ENCODE peak calls at places on chromosomes 12 and 14, in seven cellular contexts. One of them, this sample, is unnamed.

GRCh38 chr12:131353376-131353775 is 357.5 kb upstream of the SFSWAP start:
- DNase-seq in IMR-90: no peak
- DNase-seq in glutamatergic neuron: no peak
- DNase-seq in ovary: no peak
- DNase-seq in Calu3: no peak
- DNase-seq in sigmoid colon: no peak
- DNase-seq in astrocyte of the spinal cord: no peak
- DNase-seq in this sample: no peak

GRCh38 chr14:67641902-67642749 is 22.4 kb downstream of the ARG2 start:
- DNase-seq in IMR-90: no peak
- DNase-seq in glutamatergic neuron: no peak
- DNase-seq in ovary: no peak
- DNase-seq in Calu3: no peak
- DNase-seq in sigmoid colon: no peak
- DNase-seq in astrocyte of the spinal cord: no peak
- DNase-seq in this sample: no peak

GRCh38 chr14:92464156-92464555 is 49.4 kb upstream of the RIN3 start:
- DNase-seq in IMR-90: no peak
- DNase-seq in glutamatergic neuron: no peak
- DNase-seq in ovary: no peak
- DNase-seq in Calu3: no peak
- DNase-seq in sigmoid colon: peak; percentile 15
- DNase-seq in astrocyte of the spinal cord: no peak
- DNase-seq in this sample: no peak

GRCh38 chr12:50751921-50752721 is 11.8 kb upstream of the ATF1 start:
- DNase-seq in IMR-90: peak; percentile 69
- DNase-seq in glutamatergic neuron: no peak
- DNase-seq in ovary: no peak
- DNase-seq in Calu3: no peak
- DNase-seq in sigmoid colon: no peak
- DNase-seq in astrocyte of the spinal cord: peak; percentile 16
- DNase-seq in this sample: no peak

GRCh38 chr12:70221626-70222025 is 21.6 kb upstream of the CNOT2 start:
- DNase-seq in IMR-90: no peak
- DNase-seq in glutamatergic neuron: no peak
- DNase-seq in ovary: no peak
- DNase-seq in Calu3: no peak
- DNase-seq in sigmoid colon: no peak
- DNase-seq in astrocyte of the spinal cord: no peak
- DNase-seq in this sample: no peak

GRCh38 chr14:34252227-34252626 is 209.8 kb downstream of the SPTSSA start:
- DNase-seq in IMR-90: no peak
- DNase-seq in glutamatergic neuron: peak; percentile 21
- DNase-seq in ovary: no peak
- DNase-seq in Calu3: no peak
- DNase-seq in sigmoid colon: no peak
- DNase-seq in astrocyte of the spinal cord: no peak
- DNase-seq in this sample: no peak

GRCh38 chr12:92404259-92404894 is 258.7 kb upstream of the BTG1 start:
- DNase-seq in IMR-90: no peak
- DNase-seq in glutamatergic neuron: no peak
- DNase-seq in ovary: no peak
- DNase-seq in Calu3: no peak
- DNase-seq in sigmoid colon: no peak
- DNase-seq in astrocyte of the spinal cord: no peak
- DNase-seq in this sample: no peak

GRCh38 chr14:63833728-63834127 is 19.1 kb upstream of the SYNE2 start:
- DNase-seq in IMR-90: no peak
- DNase-seq in glutamatergic neuron: no peak
- DNase-seq in ovary: no peak
- DNase-seq in Calu3: no peak
- DNase-seq in sigmoid colon: no peak
- DNase-seq in astrocyte of the spinal cord: no peak
- DNase-seq in this sample: no peak

GRCh38 chr14:95523051-95523817 is 6.8 kb upstream of the SYNE3 start:
- DNase-seq in IMR-90: peak; percentile 55
- DNase-seq in glutamatergic neuron: no peak
- DNase-seq in ovary: no peak
- DNase-seq in Calu3: no peak
- DNase-seq in sigmoid colon: no peak
- DNase-seq in astrocyte of the spinal cord: no peak
- DNase-seq in this sample: no peak

GRCh38 chr14:92959189-92959531 is 36.2 kb downstream of the CHGA start:
- DNase-seq in IMR-90: no peak
- DNase-seq in glutamatergic neuron: peak; percentile 84
- DNase-seq in ovary: no peak
- DNase-seq in Calu3: no peak
- DNase-seq in sigmoid colon: no peak
- DNase-seq in astrocyte of the spinal cord: no peak
- DNase-seq in this sample: no peak

GRCh38 chr14:25537846-25538455 is 488.0 kb upstream of the STXBP6 start:
- DNase-seq in IMR-90: no peak
- DNase-seq in glutamatergic neuron: peak; percentile 74
- DNase-seq in ovary: no peak
- DNase-seq in Calu3: no peak
- DNase-seq in sigmoid colon: no peak
- DNase-seq in astrocyte of the spinal cord: no peak
- DNase-seq in this sample: no peak

GRCh38 chr12:67354966-67355365 is 85.8 kb downstream of the CAND1 start:
- DNase-seq in IMR-90: peak; percentile 8
- DNase-seq in glutamatergic neuron: no peak
- DNase-seq in ovary: no peak
- DNase-seq in Calu3: no peak
- DNase-seq in sigmoid colon: no peak
- DNase-seq in astrocyte of the spinal cord: no peak
- DNase-seq in this sample: no peak
- TF ChIP-seq CTCF in IMR-90: no peak
- TF ChIP-seq CTCF in glutamatergic neuron: no peak
- TF ChIP-seq CTCF in ovary: no peak
- TF ChIP-seq CTCF in Calu3: no peak
- TF ChIP-seq CTCF in sigmoid colon: no peak
- TF ChIP-seq CTCF in astrocyte of the spinal cord: no peak
- TF ChIP-seq CTCF in this sample: no peak

GRCh38 chr14:64952598-64953309 is 10.2 kb upstream of the GPX2 start:
- DNase-seq in IMR-90: no peak
- DNase-seq in glutamatergic neuron: no peak
- DNase-seq in ovary: no peak
- DNase-seq in Calu3: no peak
- DNase-seq in sigmoid colon: peak; percentile 4
- DNase-seq in astrocyte of the spinal cord: peak; percentile 32
- DNase-seq in this sample: no peak
- TF ChIP-seq CTCF in IMR-90: no peak
- TF ChIP-seq CTCF in glutamatergic neuron: no peak
- TF ChIP-seq CTCF in ovary: no peak
- TF ChIP-seq CTCF in Calu3: no peak
- TF ChIP-seq CTCF in sigmoid colon: no peak
- TF ChIP-seq CTCF in astrocyte of the spinal cord: peak; percentile 12
- TF ChIP-seq CTCF in this sample: peak; percentile 21

GRCh38 chr14:24275524-24276139 is 4.2 kb upstream of the RABGGTA start:
- DNase-seq in IMR-90: no peak
- DNase-seq in glutamatergic neuron: no peak
- DNase-seq in ovary: no peak
- DNase-seq in Calu3: no peak
- DNase-seq in sigmoid colon: no peak
- DNase-seq in astrocyte of the spinal cord: no peak
- DNase-seq in this sample: peak; percentile 52

GRCh38 chr14:24274101-24274543 is 2.7 kb upstream of the RABGGTA start:
- DNase-seq in IMR-90: peak; percentile 31
- DNase-seq in glutamatergic neuron: no peak
- DNase-seq in ovary: no peak
- DNase-seq in Calu3: peak; percentile 13
- DNase-seq in sigmoid colon: no peak
- DNase-seq in astrocyte of the spinal cord: no peak
- DNase-seq in this sample: peak; percentile 11

GRCh38 chr14:24271834-24272263 is 452 bp upstream of the RABGGTA start:
- DNase-seq in IMR-90: no peak
- DNase-seq in glutamatergic neuron: no peak
- DNase-seq in ovary: no peak
- DNase-seq in Calu3: no peak
- DNase-seq in sigmoid colon: no peak
- DNase-seq in astrocyte of the spinal cord: no peak
- DNase-seq in this sample: no peak

GRCh38 chr14:24272442-24272841 is 1.0 kb upstream of the RABGGTA start:
- DNase-seq in IMR-90: no peak
- DNase-seq in glutamatergic neuron: no peak
- DNase-seq in ovary: no peak
- DNase-seq in Calu3: no peak
- DNase-seq in sigmoid colon: no peak
- DNase-seq in astrocyte of the spinal cord: no peak
- DNase-seq in this sample: no peak

DNA sequence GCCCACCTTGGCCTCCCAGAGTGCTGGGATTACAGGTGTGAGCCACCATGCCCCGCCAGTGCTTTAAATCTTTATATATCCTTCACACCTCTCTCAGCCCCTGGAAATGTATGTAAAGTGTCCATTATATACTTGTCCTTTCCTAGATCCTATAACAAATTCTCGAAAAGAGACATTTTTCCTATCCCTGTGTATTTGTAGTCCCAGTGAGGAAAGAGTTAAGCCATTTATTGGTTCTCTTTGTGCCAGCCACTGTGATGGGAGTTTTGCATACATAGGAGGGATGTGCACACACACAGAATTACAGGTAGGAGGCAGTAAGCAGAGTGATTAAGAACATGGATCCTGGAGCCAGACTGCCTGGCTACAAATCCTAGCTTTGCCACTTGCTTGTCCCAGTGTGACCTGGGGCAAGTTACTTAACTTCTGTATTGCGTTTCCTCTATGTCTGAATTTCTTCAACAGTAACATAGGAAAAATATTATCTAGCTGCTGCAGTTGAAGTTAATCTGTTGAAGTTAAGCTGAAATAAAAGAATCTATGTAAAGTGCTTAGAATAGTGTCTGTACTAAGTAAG is 2.1 kb upstream of the RABGGTA start:
- DNase-seq in IMR-90: no peak
- DNase-seq in glutamatergic neuron: no peak
- DNase-seq in ovary: no peak
- DNase-seq in Calu3: no peak
- DNase-seq in sigmoid colon: no peak
- DNase-seq in astrocyte of the spinal cord: no peak
- DNase-seq in this sample: no peak
- TF ChIP-seq CTCF in IMR-90: no peak
- TF ChIP-seq CTCF in glutamatergic neuron: no peak
- TF ChIP-seq CTCF in ovary: no peak
- TF ChIP-seq CTCF in Calu3: no peak
- TF ChIP-seq CTCF in sigmoid colon: no peak
- TF ChIP-seq CTCF in astrocyte of the spinal cord: no peak
- TF ChIP-seq CTCF in this sample: no peak

GRCh38 chr14:100827140-100827517 is 1.2 kb downstream of the MEG3 start:
- DNase-seq in IMR-90: peak; percentile 16
- DNase-seq in glutamatergic neuron: no peak
- DNase-seq in ovary: peak; percentile 48
- DNase-seq in Calu3: no peak
- DNase-seq in sigmoid colon: no peak
- DNase-seq in astrocyte of the spinal cord: no peak
- DNase-seq in this sample: no peak

GRCh38 chr14:100826371-100827139 is 637 bp downstream of the MEG3 start:
- DNase-seq in IMR-90: no peak
- DNase-seq in glutamatergic neuron: no peak
- DNase-seq in ovary: peak; percentile 36
- DNase-seq in Calu3: no peak
- DNase-seq in sigmoid colon: no peak
- DNase-seq in astrocyte of the spinal cord: no peak
- DNase-seq in this sample: no peak

GRCh38 chr14:100825691-100826331 is at the start of gene MEG3:
- DNase-seq in IMR-90: peak; percentile 82
- DNase-seq in glutamatergic neuron: no peak
- DNase-seq in ovary: peak; percentile 87
- DNase-seq in Calu3: no peak
- DNase-seq in sigmoid colon: peak; percentile 81
- DNase-seq in astrocyte of the spinal cord: peak; percentile 85
- DNase-seq in this sample: no peak

GRCh38 chr14:100828448-100828834 is 2.5 kb downstream of the MEG3 start:
- DNase-seq in IMR-90: no peak
- DNase-seq in glutamatergic neuron: no peak
- DNase-seq in ovary: peak; percentile 39
- DNase-seq in Calu3: no peak
- DNase-seq in sigmoid colon: no peak
- DNase-seq in astrocyte of the spinal cord: no peak
- DNase-seq in this sample: no peak

GRCh38 chr14:100827751-100828447 is 2.0 kb downstream of the MEG3 start:
- DNase-seq in IMR-90: peak; percentile 81
- DNase-seq in glutamatergic neuron: no peak
- DNase-seq in ovary: peak; percentile 64
- DNase-seq in Calu3: no peak
- DNase-seq in sigmoid colon: no peak
- DNase-seq in astrocyte of the spinal cord: peak; percentile 76
- DNase-seq in this sample: no peak
- TF ChIP-seq CTCF in IMR-90: peak; percentile 77
- TF ChIP-seq CTCF in glutamatergic neuron: no peak
- TF ChIP-seq CTCF in ovary: peak; percentile 50
- TF ChIP-seq CTCF in Calu3: no peak
- TF ChIP-seq CTCF in sigmoid colon: no peak
- TF ChIP-seq CTCF in astrocyte of the spinal cord: peak; percentile 66
- TF ChIP-seq CTCF in this sample: peak; percentile 18

This sample was measured in chondrocyte.